ENCODE peak calls at places on chromosomes 16 and 17, in seven cellular contexts. Q is left ventricle myocardium inferior, X is upper lobe of right lung, F is tibial artery, Z is sigmoid colon, M is cardiac muscle cell, I is prostate gland. G is an unnamed sample.

GRCh38 chr16:14199624-14200023 is 128.5 kb downstream of the MRTFB start:
- DNase-seq in Q (no peak), X (no peak), F (no peak), Z (no peak), M (no peak), I (no peak), G (no peak)

GRCh38 chr17:37037590-37038155 is 88.9 kb downstream of the AATF start:
- DNase-seq in Q (no peak), X (no peak), F (no peak), Z (no peak), M (no peak), I (no peak), G (no peak)

GRCh38 chr17:49404371-49404770 is 10.3 kb downstream of the PHB1 start:
- DNase-seq in Q (no peak), X (no peak), F (no peak), Z (peak; percentile 57), M (no peak), I (no peak), G (peak; percentile 89)

GRCh38 chr17:55120651-55121050 is 144.1 kb upstream of the HLF start:
- DNase-seq in Q (no peak), X (no peak), F (no peak), Z (no peak), M (no peak), I (no peak), G (no peak)

GRCh38 chr17:48241131-48241591 is 133.6 kb downstream of the SNX11 start:
- DNase-seq in Q (peak; percentile 22), X (no peak), F (no peak), Z (peak; percentile 62), M (peak; percentile 91), I (no peak), G (no peak)

GRCh38 chr16:10836174-10836853 is 17.7 kb upstream of the TVP23A start:
- DNase-seq in Q (no peak), X (peak; percentile 6), F (peak; percentile 1), Z (no peak), M (no peak), I (no peak), G (no peak)

GRCh38 chr16:31286421-31287032 is 26.8 kb downstream of the ITGAM start:
- DNase-seq in Q (no peak), X (no peak), F (no peak), Z (no peak), M (no peak), I (no peak), G (no peak)

GRCh38 chr16:50496990-50497389 is 51.2 kb upstream of the NKD1 start:
- DNase-seq in Q (no peak), X (no peak), F (no peak), Z (no peak), M (no peak), I (no peak), G (no peak)

GRCh38 chr17:48611213-48611612 is 396 bp upstream of the HOXB7 start:
- DNase-seq in Q (no peak), X (no peak), F (no peak), Z (no peak), M (no peak), I (no peak), G (no peak)

GRCh38 chr17:75693500-75694481 is 26.7 kb downstream of the SAP30BP start:
- DNase-seq in Q (peak; percentile 82), X (peak; percentile 81), F (peak; percentile 97), Z (peak; percentile 96), M (peak; percentile 81), I (peak; percentile 97), G (peak; percentile 65)

GRCh38 chr17:45149669-45150603 is 1.7 kb downstream of the HEXIM1 start:
- DNase-seq in Q (peak; percentile 71), X (peak; percentile 85), F (peak; percentile 89), Z (peak; percentile 90), M (peak; percentile 65), I (peak; percentile 68), G (peak; percentile 90)

GRCh38 chr16:19128454-19129210 is 14.9 kb downstream of the ITPRIPL2 start:
- DNase-seq in Q (no peak), X (no peak), F (no peak), Z (no peak), M (no peak), I (no peak), G (no peak)

GRCh38 chr16:73210084-73210483 is 162.2 kb upstream of the ZFHX3 start:
- DNase-seq in Q (no peak), X (no peak), F (no peak), Z (no peak), M (no peak), I (no peak), G (no peak)

GRCh38 chr17:40596261-40596919 is 31.1 kb upstream of the CCR7 start:
- DNase-seq in Q (no peak), X (no peak), F (no peak), Z (no peak), M (no peak), I (no peak), G (no peak)

GRCh38 chr17:72383053-72383847 is 262.4 kb downstream of the SOX9 start:
- DNase-seq in Q (peak; percentile 68), X (no peak), F (no peak), Z (no peak), M (peak; percentile 40), I (no peak), G (no peak)

GRCh38 chr17:40566027-40566426 is 755 bp upstream of the CCR7 start:
- DNase-seq in Q (no peak), X (no peak), F (no peak), Z (no peak), M (no peak), I (no peak), G (no peak)

GRCh38 chr17:40264458-40265185 is 23.1 kb upstream of the CDC6 start:
- DNase-seq in Q (no peak), X (no peak), F (no peak), Z (no peak), M (no peak), I (no peak), G (no peak)

GRCh38 chr17:49552070-49552751 is 23.5 kb upstream of the NXPH3 start:
- DNase-seq in Q (no peak), X (peak; percentile 60), F (no peak), Z (no peak), M (no peak), I (no peak), G (peak; percentile 65)

GRCh38 chr17:8622191-8622590 is 8.3 kb downstream of the MYH10 start:
- DNase-seq in Q (no peak), X (no peak), F (no peak), Z (no peak), M (no peak), I (no peak), G (no peak)

GRCh38 chr16:754208-755097 is 6.1 kb upstream of the MSLN start:
- DNase-seq in Q (no peak), X (no peak), F (no peak), Z (no peak), M (no peak), I (no peak), G (peak; percentile 73)

GRCh38 chr16:75928295-75928694 is 202.0 kb upstream of the CPHXL start:
- DNase-seq in Q (no peak), X (no peak), F (no peak), Z (no peak), M (no peak), I (no peak), G (no peak)

GRCh38 chr17:19263621-19264010 is 26.4 kb downstream of the EPN2 start:
- DNase-seq in Q (no peak), X (no peak), F (peak; percentile 92), Z (peak; percentile 89), M (peak; percentile 6), I (no peak), G (peak; percentile 8)

GRCh38 chr16:56357291-56357764 is 68.0 kb downstream of the AMFR start:
- DNase-seq in Q (peak; percentile 7), X (no peak), F (peak; percentile 64), Z (peak; percentile 66), M (peak; percentile 68), I (no peak), G (peak; percentile 79)

GRCh38 chr16:69822174-69822935 is 60.2 kb downstream of the WWP2 start:
- DNase-seq in Q (no peak), X (peak; percentile 33), F (no peak), Z (no peak), M (no peak), I (no peak), G (no peak)

GRCh38 chr17:77602062-77602746 is 356.3 kb upstream of the TNRC6C start:
- DNase-seq in Q (peak; percentile 73), X (peak; percentile 55), F (peak; percentile 96), Z (peak; percentile 92), M (peak; percentile 54), I (peak; percentile 85), G (peak; percentile 40)

GRCh38 chr16:2147981-2148671 is at the start of gene RAB26:
- DNase-seq in Q (peak; percentile 83), X (peak; percentile 93), F (peak; percentile 92), Z (peak; percentile 93), M (peak; percentile 67), I (peak; percentile 84), G (peak; percentile 88)

GRCh38 chr16:2150418-2151187 is 2.2 kb downstream of the RAB26 start:
- DNase-seq in Q (no peak), X (no peak), F (no peak), Z (no peak), M (peak; percentile 56), I (no peak), G (peak; percentile 68)

GRCh38 chr16:2147378-2147777 is 1.0 kb upstream of the RAB26 start:
- DNase-seq in Q (no peak), X (no peak), F (no peak), Z (no peak), M (no peak), I (no peak), G (peak; percentile 69)

GRCh38 chr16:2149630-2150417 is 1.4 kb downstream of the RAB26 start:
- DNase-seq in Q (no peak), X (no peak), F (no peak), Z (no peak), M (no peak), I (no peak), G (peak; percentile 69)

GRCh38 chr16:2148714-2149629 is 547 bp downstream of the RAB26 start:
- DNase-seq in Q (no peak), X (peak; percentile 62), F (no peak), Z (no peak), M (no peak), I (no peak), G (peak; percentile 84)
- TF ChIP-seq CTCF in Q (no peak), X (no peak), F (no peak), Z (no peak), M (no peak), I (peak; percentile 27), G (no peak)

DNA sequence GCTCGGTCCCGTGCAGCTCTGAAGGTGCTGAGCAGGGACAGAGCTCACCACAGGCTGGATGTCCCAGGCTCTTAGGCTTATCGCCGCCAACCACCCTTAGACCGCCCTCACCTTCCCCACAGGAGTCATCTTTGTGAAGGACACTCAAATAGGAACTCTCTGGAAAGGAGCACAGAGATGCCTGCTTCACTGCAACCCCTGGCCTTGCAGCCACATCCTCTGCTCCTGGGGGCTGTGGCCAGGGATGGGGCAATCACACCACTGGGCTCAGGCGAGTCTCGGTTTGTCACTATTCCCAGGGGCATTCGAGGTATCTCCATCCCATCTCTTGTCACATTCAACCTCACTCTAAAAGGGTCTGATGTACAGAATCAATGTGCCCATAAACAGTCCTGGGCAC is 10.9 kb downstream of the ZDHHC1 start:
- DNase-seq in Q (no peak), X (no peak), F (no peak), Z (no peak), M (no peak), I (no peak), G (no peak)
- H3K4me1 ChIP-seq in Q (peaks cover 42% of the 10 kb centered on the region), X (peaks cover 4% of the 10 kb centered on the region), F (peaks cover 7% of the 10 kb centered on the region), Z (peaks cover 17% of the 10 kb centered on the region), M (no peaks in the 10 kb centered on the region), I (peaks cover 22% of the 10 kb centered on the region), G (peaks cover 21% of the 10 kb centered on the region)

GRCh38 chr16:84596801-84597517 is 20.9 kb downstream of the COTL1 start:
- DNase-seq in Q (no peak), X (no peak), F (no peak), Z (no peak), M (no peak), I (no peak), G (no peak)
- H3K4me3 ChIP-seq in Q (no peak overlapping the region), X (no peak overlapping the region), F (no peak overlapping the region), Z (no peak overlapping the region), M (no peak overlapping the region), I (no peak overlapping the region), G (no peak overlapping the region)

GRCh38 chr16:72149676-72150464 is 22.1 kb downstream of the PMFBP1 start:
- DNase-seq in Q (no peak), X (no peak), F (no peak), Z (no peak), M (no peak), I (no peak), G (no peak)
- TF ChIP-seq CTCF in Q (no peak), X (no peak), F (no peak), Z (no peak), M (no peak), I (no peak), G (no peak)